ENCODE peak calls at places on chromosomes 3 and 15, in seven cellular contexts. J is tibial nerve, V is neural progenitor cell, N is endothelial cell, M is fibroblast of lung, O is HFFc6, R is K562. C is an unnamed sample.

GRCh38 chr3:160140756-160141155 is 84.5 kb upstream of the C3orf80 start:
- DNase-seq in J (no peak), V (no peak), N (no peak), M (no peak), O (no peak), R (no peak), C (no peak)

GRCh38 chr3:144314946-144315345 is 343.3 kb downstream of the DIPK2A start:
- DNase-seq in J (no peak), V (no peak), N (no peak), M (no peak), O (no peak), R (no peak), C (no peak)

GRCh38 chr15:68598171-68599152 is 19.7 kb downstream of the CORO2B start:
- DNase-seq in J (no peak), V (no peak), N (no peak), M (peak; percentile 49), O (no peak), R (no peak), C (peak; percentile 82)

GRCh38 chr15:65835452-65835851 is 33.8 kb upstream of the RAB11A start:
- DNase-seq in J (no peak), V (no peak), N (no peak), M (peak; percentile 37), O (no peak), R (no peak), C (no peak)

GRCh38 chr3:145094355-145094941 is 1066.5 kb downstream of the PLOD2 start:
- DNase-seq in J (no peak), V (peak; percentile 48), N (no peak), M (peak; percentile 84), O (no peak), R (no peak), C (peak; percentile 71)

GRCh38 chr3:59246719-59247401 is 197.0 kb upstream of the CFAP20DC start:
- DNase-seq in J (no peak), V (no peak), N (no peak), M (no peak), O (no peak), R (no peak), C (peak; percentile 41)

GRCh38 chr3:71728632-71729342 is 3.6 kb upstream of the EIF4E3 start:
- DNase-seq in J (no peak), V (peak; percentile 92), N (peak; percentile 27), M (no peak), O (no peak), R (peak; percentile 65), C (no peak)

GRCh38 chr3:81568378-81568777 is 193.1 kb downstream of the GBE1 start:
- DNase-seq in J (no peak), V (no peak), N (no peak), M (no peak), O (no peak), R (no peak), C (no peak)

GRCh38 chr3:136171097-136171542 is 25.0 kb downstream of the MSL2 start:
- DNase-seq in J (no peak), V (no peak), N (no peak), M (no peak), O (no peak), R (no peak), C (peak; percentile 30)

GRCh38 chr15:41774873-41775417 is 661 bp downstream of the MAPKBP1 start:
- DNase-seq in J (no peak), V (no peak), N (no peak), M (no peak), O (no peak), R (no peak), C (no peak)

GRCh38 chr3:184315871-184316661 is 1.7 kb downstream of the EIF4G1 start:
- DNase-seq in J (no peak), V (peak; percentile 34), N (no peak), M (peak; percentile 23), O (peak; percentile 17), R (no peak), C (no peak)

GRCh38 chr3:48409291-48410201 is 20.3 kb downstream of the PLXNB1 start:
- DNase-seq in J (no peak), V (no peak), N (no peak), M (no peak), O (no peak), R (no peak), C (no peak)

GRCh38 chr3:134471521-134472193 is 14.1 kb downstream of the ANAPC13 start:
- DNase-seq in J (no peak), V (no peak), N (no peak), M (peak; percentile 84), O (peak; percentile 57), R (no peak), C (peak; percentile 62)

GRCh38 chr3:174821477-174821876 is 37.7 kb upstream of the NAALADL2 start:
- DNase-seq in J (no peak), V (no peak), N (no peak), M (peak; percentile 31), O (no peak), R (no peak), C (peak; percentile 70)

GRCh38 chr3:67296039-67296892 is 298.2 kb downstream of the KBTBD8 start:
- DNase-seq in J (no peak), V (no peak), N (no peak), M (no peak), O (no peak), R (no peak), C (no peak)

GRCh38 chr3:90052425-90052950 is 945.1 kb downstream of the EPHA3 start:
- DNase-seq in J (no peak), V (no peak), N (no peak), M (peak; percentile 39), O (no peak), R (no peak), C (no peak)

GRCh38 chr15:50358805-50359204 is 3.8 kb upstream of the GABPB1 start:
- DNase-seq in J (no peak), V (peak; percentile 43), N (peak; percentile 18), M (peak; percentile 30), O (peak; percentile 66), R (peak; percentile 26), C (peak; percentile 32)

GRCh38 chr3:171177056-171177455 is 150.5 kb upstream of the SLC2A2 start:
- DNase-seq in J (no peak), V (no peak), N (no peak), M (no peak), O (no peak), R (no peak), C (no peak)

GRCh38 chr3:19348929-19349564 is 200.7 kb downstream of the KCNH8 start:
- DNase-seq in J (no peak), V (peak; percentile 48), N (peak; percentile 13), M (peak; percentile 21), O (no peak), R (peak; percentile 48), C (peak; percentile 8)

GRCh38 chr15:89999676-90000174 is 1.4 kb upstream of the ZNF710 start:
- DNase-seq in J (no peak), V (peak; percentile 85), N (peak; percentile 37), M (peak; percentile 40), O (peak; percentile 6), R (no peak), C (peak; percentile 34)

GRCh38 chr15:70083423-70083822 is 14.3 kb downstream of the TLE3 start:
- DNase-seq in J (no peak), V (peak; percentile 95), N (no peak), M (no peak), O (no peak), R (peak; percentile 53), C (no peak)

GRCh38 chr3:177111541-177111949 is 85.7 kb downstream of the TBL1XR1 start:
- DNase-seq in J (no peak), V (peak; percentile 23), N (no peak), M (no peak), O (no peak), R (no peak), C (no peak)

GRCh38 chr3:155553800-155554199 is 191.1 kb downstream of the PLCH1 start:
- DNase-seq in J (no peak), V (no peak), N (no peak), M (no peak), O (no peak), R (no peak), C (no peak)

GRCh38 chr3:190265126-190265525 is 57.1 kb downstream of the CLDN1 start:
- DNase-seq in J (no peak), V (no peak), N (no peak), M (no peak), O (peak; percentile 3), R (no peak), C (peak; percentile 11)

DNA sequence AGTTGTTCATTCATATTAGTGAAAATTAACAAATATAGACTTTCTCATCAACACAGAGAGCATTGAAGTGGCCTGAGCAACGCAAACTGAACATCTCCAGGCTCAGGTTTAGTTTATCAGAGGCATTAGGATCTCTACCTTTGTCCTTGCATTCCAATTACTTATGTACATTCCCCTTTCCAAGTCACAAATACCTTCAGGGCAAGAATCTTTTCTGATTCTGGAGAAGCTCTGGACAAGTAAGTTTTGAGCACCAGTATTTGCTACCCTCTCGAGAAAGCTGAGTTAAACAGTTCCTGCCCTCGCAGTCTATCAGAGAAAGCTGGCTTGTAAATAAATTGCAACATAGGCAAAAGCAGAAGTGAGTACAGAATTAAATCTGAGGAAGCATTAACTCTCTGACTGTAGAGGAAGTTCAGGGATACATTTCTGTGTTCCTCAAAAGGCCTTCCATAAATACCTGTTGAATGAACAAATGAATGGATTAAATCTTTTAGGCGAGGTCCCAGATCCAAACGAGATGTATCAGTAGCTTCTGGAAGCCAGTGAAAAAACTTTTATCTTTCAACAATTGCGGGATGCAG is 1.2 kb downstream of the OSBPL11 start:
- DNase-seq in J (no peak), V (peak; percentile 18), N (no peak), M (peak; percentile 31), O (peak; percentile 3), R (no peak), C (peak; percentile 15)
- TF ChIP-seq CTCF in J (no peak), V (no peak), N (no peak), M (no peak), O (no peak), R (no peak), C (no peak)

GRCh38 chr3:44661189-44661588 is 12.7 kb downstream of the ZNF35 start:
- DNase-seq in J (no peak), V (no peak), N (no peak), M (no peak), O (no peak), R (peak; percentile 47), C (no peak)
- TF ChIP-seq CTCF in J (no peak), V (peak; percentile 35), N (peak; percentile 66), M (no peak), O (peak; percentile 39), R (peak; percentile 22), C (peak; percentile 38)

DNA sequence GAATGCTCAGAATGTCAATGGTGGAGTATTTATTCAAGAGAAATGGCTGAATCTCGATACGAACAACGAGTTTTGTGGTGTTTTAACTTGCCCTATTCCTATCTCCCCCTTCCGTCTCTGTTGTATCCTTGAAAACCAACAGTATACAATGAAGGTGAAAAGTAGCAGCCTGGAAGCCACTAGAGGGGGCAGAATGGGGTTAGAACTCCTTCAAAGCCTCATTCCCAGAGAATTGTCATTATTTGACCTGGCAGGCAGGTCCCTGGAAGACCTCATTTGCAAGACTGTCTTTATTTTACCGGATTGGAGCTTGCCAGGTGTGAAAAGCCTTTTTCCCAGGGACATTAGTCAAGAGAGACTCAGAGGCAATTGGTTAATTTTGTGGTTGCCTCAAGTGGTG is 139.4 kb downstream of the LRRC28 start:
- DNase-seq in J (no peak), V (peak; percentile 50), N (no peak), M (no peak), O (no peak), R (no peak), C (no peak)
- TF ChIP-seq CTCF in J (no peak), V (peak; percentile 48), N (no peak), M (peak; percentile 5), O (peak; percentile 25), R (peak; percentile 9), C (no peak)

DNA sequence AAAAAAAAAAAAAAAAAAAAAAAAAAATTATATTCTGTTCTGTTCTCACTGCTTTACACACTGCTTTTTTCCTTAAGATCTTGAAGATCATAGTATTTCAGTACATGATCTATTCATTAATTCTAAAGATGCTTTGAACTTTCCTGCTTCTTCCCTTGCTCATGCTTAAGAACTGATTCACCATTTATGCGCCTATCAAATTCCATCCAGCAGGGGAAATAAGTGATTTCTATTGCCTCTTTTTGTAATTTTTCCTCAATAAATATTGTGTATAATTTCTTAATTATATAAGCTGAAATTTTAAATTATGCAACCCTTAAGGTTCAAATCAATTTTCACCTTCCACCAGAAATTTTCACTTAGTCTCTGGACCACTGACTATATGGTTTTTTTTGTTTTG is 10.6 kb downstream of the DENND6A start:
- DNase-seq in J (no peak), V (no peak), N (no peak), M (peak; percentile 21), O (peak; percentile 21), R (no peak), C (peak; percentile 44)
- TF ChIP-seq CTCF in J (no peak), V (peak; percentile 29), N (peak; percentile 47), M (no peak), O (peak; percentile 78), R (no peak), C (peak; percentile 42)

C was measured in fibroblast of the aortic adventitia.